ENCODE peak calls at places on chromosomes 4 and X, in ten cellular contexts. I is foreskin keratinocyte, T is aorta, Q is fibroblast of lung, Z is PC-9, J is IMR-90, F is vagina, E is uterus, N is heart left ventricle, D is adipocyte. U is an unnamed sample.

GRCh38 chr4:2860391-2861348 is 17.0 kb downstream of the ADD1 start:
- DNase-seq in I (no peak), T (no peak), Q (no peak), Z (peak; percentile 10), J (peak; percentile 24), F (no peak), E (peak; percentile 46), N (peak; percentile 68), D (peak; percentile 65), U (no peak)

GRCh38 chr4:122329876-122330595 is 48.8 kb upstream of the ADAD1 start:
- DNase-seq in I (peak; percentile 50), T (no peak), Q (no peak), Z (no peak), J (peak; percentile 56), F (no peak), E (no peak), N (no peak), D (peak; percentile 55), U (no peak)

GRCh38 chr4:4386296-4386735 is 586 bp upstream of the NSG1 start:
- DNase-seq in I (no peak), T (peak; percentile 75), Q (no peak), Z (no peak), J (no peak), F (no peak), E (no peak), N (no peak), D (peak; percentile 17), U (no peak)

GRCh38 chr4:73648478-73648877 is 28.2 kb upstream of the RASSF6 start:
- DNase-seq in I (no peak), T (no peak), Q (no peak), Z (no peak), J (no peak), F (no peak), E (no peak), N (no peak), D (no peak), U (no peak)

GRCh38 chrX:102985182-102985581 is 48.1 kb downstream of the RAB40AL start:
- DNase-seq in I (no peak), T (no peak), Q (no peak), Z (no peak), J (no peak), F (no peak), E (no peak), N (no peak), D (no peak), U (no peak)

GRCh38 chr4:182695842-182696241 is 221.3 kb downstream of the DCTD start:
- DNase-seq in I (no peak), T (no peak), Q (peak; percentile 72), Z (no peak), J (peak; percentile 87), F (no peak), E (no peak), N (no peak), D (no peak), U (no peak)

GRCh38 chr4:37685726-37686372 is 327 bp downstream of the RELL1 start:
- DNase-seq in I (no peak), T (peak; percentile 88), Q (peak; percentile 41), Z (no peak), J (peak; percentile 22), F (no peak), E (peak; percentile 59), N (peak; percentile 61), D (peak; percentile 89), U (peak; percentile 26)

GRCh38 chr4:146132445-146132844 is 43.1 kb upstream of the LSM6 start:
- DNase-seq in I (peak; percentile 23), T (no peak), Q (no peak), Z (no peak), J (no peak), F (no peak), E (no peak), N (no peak), D (no peak), U (no peak)

GRCh38 chr4:126986828-126987227 is 645.9 kb upstream of the INTU start:
- DNase-seq in I (peak; percentile 52), T (no peak), Q (peak; percentile 40), Z (no peak), J (peak; percentile 82), F (no peak), E (no peak), N (no peak), D (peak; percentile 15), U (no peak)

GRCh38 chr4:40180356-40180755 is 16.5 kb upstream of the RHOH start:
- DNase-seq in I (peak; percentile 88), T (no peak), Q (peak; percentile 86), Z (no peak), J (peak; percentile 88), F (no peak), E (no peak), N (no peak), D (peak; percentile 67), U (no peak)
- H3K4me1 ChIP-seq in I (peaks cover 39% of the 10 kb centered on the region), T (no peaks in the 10 kb centered on the region), Q (no peaks in the 10 kb centered on the region), Z (peaks cover 11% of the 10 kb centered on the region), J (no peaks in the 10 kb centered on the region), F (no peaks in the 10 kb centered on the region), E (no peaks in the 10 kb centered on the region), N (no peaks in the 10 kb centered on the region), D (peaks cover 15% of the 10 kb centered on the region), U (no peaks in the 10 kb centered on the region)

GRCh38 chr4:108051343-108051742 is 61.7 kb downstream of the HADH start:
- DNase-seq in I (no peak), T (no peak), Q (no peak), Z (no peak), J (no peak), F (no peak), E (no peak), N (no peak), D (no peak), U (no peak)
- H3K4me1 ChIP-seq in I (no peaks in the 10 kb centered on the region), T (no peaks in the 10 kb centered on the region), Q (no peaks in the 10 kb centered on the region), Z (no peaks in the 10 kb centered on the region), J (no peaks in the 10 kb centered on the region), F (peaks cover 4% of the 10 kb centered on the region), E (no peaks in the 10 kb centered on the region), N (no peaks in the 10 kb centered on the region), D (no peaks in the 10 kb centered on the region), U (no peaks in the 10 kb centered on the region)

GRCh38 chrX:51456814-51457213 is 39.6 kb downstream of the NUDT11 start:
- DNase-seq in I (no peak), T (no peak), Q (no peak), Z (no peak), J (no peak), F (no peak), E (no peak), N (no peak), D (peak; percentile 5), U (no peak)

GRCh38 chrX:51456246-51456645 is 40.1 kb downstream of the NUDT11 start:
- DNase-seq in I (no peak), T (no peak), Q (no peak), Z (no peak), J (no peak), F (no peak), E (no peak), N (no peak), D (no peak), U (peak; percentile 58)

GRCh38 chrX:51463322-51463721 is 33.1 kb downstream of the NUDT11 start:
- DNase-seq in I (no peak), T (no peak), Q (no peak), Z (no peak), J (no peak), F (no peak), E (no peak), N (no peak), D (no peak), U (no peak)

GRCh38 chrX:51459125-51459524 is 37.3 kb downstream of the NUDT11 start:
- DNase-seq in I (no peak), T (no peak), Q (peak; percentile 13), Z (no peak), J (peak; percentile 13), F (no peak), E (no peak), N (no peak), D (peak; percentile 22), U (no peak)

GRCh38 chrX:51461053-51462050 is 35.0 kb downstream of the NUDT11 start:
- DNase-seq in I (no peak), T (no peak), Q (peak; percentile 41), Z (no peak), J (peak; percentile 42), F (no peak), E (peak; percentile 18), N (no peak), D (peak; percentile 65), U (no peak)
- H3K4me1 ChIP-seq in I (no peaks in the 10 kb centered on the region), T (no peaks in the 10 kb centered on the region), Q (no peaks in the 10 kb centered on the region), Z (no peaks in the 10 kb centered on the region), J (no peaks in the 10 kb centered on the region), F (no peaks in the 10 kb centered on the region), E (no peaks in the 10 kb centered on the region), N (no peaks in the 10 kb centered on the region), D (no peaks in the 10 kb centered on the region), U (no peaks in the 10 kb centered on the region)

GRCh38 chr4:108622022-108622421 is 1.6 kb downstream of the RPL34 start:
- DNase-seq in I (no peak), T (no peak), Q (no peak), Z (no peak), J (no peak), F (no peak), E (no peak), N (no peak), D (no peak), U (no peak)

GRCh38 chr4:108620933-108621905 is 843 bp downstream of the RPL34 start:
- DNase-seq in I (no peak), T (no peak), Q (no peak), Z (no peak), J (peak; percentile 21), F (no peak), E (no peak), N (no peak), D (peak; percentile 29), U (no peak)

GRCh38 chr4:108622828-108623227 is 2.5 kb downstream of the RPL34 start:
- DNase-seq in I (no peak), T (no peak), Q (no peak), Z (no peak), J (no peak), F (no peak), E (no peak), N (no peak), D (no peak), U (no peak)

GRCh38 chr4:108619372-108620100 is 840 bp upstream of the RPL34 start:
- DNase-seq in I (no peak), T (no peak), Q (no peak), Z (no peak), J (no peak), F (no peak), E (no peak), N (no peak), D (no peak), U (no peak)

DNA sequence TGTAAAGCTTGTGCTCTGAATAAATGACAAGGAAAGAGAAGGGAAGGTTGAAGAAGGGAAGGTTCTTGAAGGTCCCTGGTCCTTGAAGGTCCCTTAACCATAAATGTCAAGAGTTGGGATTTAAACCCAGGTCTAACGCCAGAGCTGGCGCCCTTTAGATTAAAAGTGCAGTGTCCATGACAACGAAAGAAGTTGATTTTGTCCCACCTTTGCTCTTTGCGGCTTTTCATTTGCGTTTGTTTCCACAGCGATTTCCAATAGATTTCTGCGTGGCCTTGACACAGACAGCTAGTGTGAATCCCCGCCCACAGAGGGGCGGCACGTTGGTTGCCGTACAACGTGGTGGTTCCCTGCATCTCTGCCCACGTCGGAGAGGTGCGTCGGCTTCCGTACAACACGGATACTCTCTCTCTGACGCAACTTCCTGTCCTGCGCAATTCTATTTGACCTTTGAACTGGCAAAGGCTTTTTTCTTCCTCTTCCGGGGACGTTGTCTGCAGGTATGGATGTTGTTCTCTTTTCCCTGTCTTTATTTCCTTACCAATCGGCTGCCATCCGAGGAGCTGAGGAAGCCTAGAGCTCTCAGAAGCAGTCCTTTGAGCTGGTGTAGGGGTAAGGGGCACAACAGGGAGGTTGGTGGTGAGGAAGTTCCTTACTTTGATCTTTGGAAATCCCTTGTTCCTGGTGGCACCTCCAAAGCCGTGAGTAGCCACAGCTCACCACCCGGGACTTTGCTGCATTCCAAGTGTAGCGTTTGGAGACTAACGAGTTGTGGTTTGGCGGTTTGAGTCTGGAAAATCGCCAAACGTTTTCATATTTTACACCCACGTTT is at the start of gene RPL34:
- DNase-seq in I (peak; percentile 93), T (peak; percentile 97), Q (peak; percentile 99), Z (peak; percentile 79), J (peak; percentile 99), F (peak; percentile 98), E (peak; percentile 98), N (peak; percentile 99), D (peak; percentile 99), U (peak; percentile 98)
- H3K4me1 ChIP-seq in I (peaks cover 6% of the 10 kb centered on the region), T (peaks cover 3% of the 10 kb centered on the region), Q (peaks cover 11% of the 10 kb centered on the region), Z (peaks cover 13% of the 10 kb centered on the region), J (peaks cover 2% of the 10 kb centered on the region), F (peaks cover 44% of the 10 kb centered on the region), E (no peaks in the 10 kb centered on the region), N (no peaks in the 10 kb centered on the region), D (peaks cover 38% of the 10 kb centered on the region), U (no peaks in the 10 kb centered on the region)

U was measured in prostate gland.